ENCODE peak calls at places on chromosome 16, in eight cellular contexts. B is HCT116; L is activated CD4-positive, alpha-beta T cell treated with anti-CD3 and anti-CD28 coated beads, Interleukin-2, amount 50 U/mL, for 48 hours; P is HS-27A; O is CD8-positive, alpha-beta memory T cell; S is thoracic aorta; M is tibial nerve; C is GM04503. Y is an unnamed sample.

GRCh38 chr16:71648162-71648561 is 22.2 kb downstream of the MARVELD3 start:
- DNase-seq in L (no peak), S (no peak), P (no peak), C (no peak), M (no peak), B (no peak), O (no peak), Y (no peak)

GRCh38 chr16:72811867-72812266 is 236.1 kb downstream of the ZFHX3 start:
- DNase-seq in L (no peak), M (no peak), C (no peak), O (no peak), B (no peak), S (no peak), P (no peak), Y (no peak)

GRCh38 chr16:715448-716249 is 731 bp downstream of the METRN start:
- DNase-seq in M (no peak), O (no peak), P (no peak), S (no peak), C (no peak), L (peak), B (no peak), Y (no peak)

GRCh38 chr16:86680137-86680536 is 101.8 kb downstream of the FOXL1 start:
- DNase-seq in C (peak), L (no peak), O (no peak), M (no peak), B (no peak), S (no peak), P (peak), Y (peak)

GRCh38 chr16:22161999-22162657 is at the start of gene SDR42E2:
- DNase-seq in S (no peak), M (no peak), P (no peak), L (peak), B (no peak), O (peak), C (no peak), Y (no peak)

GRCh38 chr16:24900230-24900629 is 54.5 kb downstream of the SLC5A11 start:
- DNase-seq in O (no peak), M (no peak), P (no peak), L (no peak), B (no peak), C (no peak), S (no peak), Y (no peak)

GRCh38 chr16:88784074-88784855 is 755 bp downstream of the PIEZO1 start:
- DNase-seq in C (no peak), B (no peak), M (peak), P (no peak), S (no peak), O (no peak), L (peak), Y (no peak)

GRCh38 chr16:84292032-84292431 is 2.6 kb upstream of the WFDC1 start:
- DNase-seq in S (no peak), P (no peak), O (no peak), L (no peak), B (no peak), M (no peak), C (no peak), Y (no peak)

GRCh38 chr16:27430923-27431484 is 29.0 kb downstream of the IL21R start:
- DNase-seq in P (no peak), B (no peak), O (peak), C (no peak), M (no peak), S (no peak), L (peak), Y (no peak)

GRCh38 chr16:50178397-50179018 is 25.4 kb downstream of the TENT4B start:
- DNase-seq in M (no peak), C (no peak), S (no peak), L (no peak), B (no peak), P (no peak), O (no peak), Y (no peak)

GRCh38 chr16:29701214-29701555 is 22.2 kb downstream of the QPRT start:
- DNase-seq in O (no peak), S (no peak), P (no peak), L (no peak), C (no peak), M (no peak), B (no peak), Y (no peak)

GRCh38 chr16:66948034-66948821 is 12.8 kb upstream of the CES3 start:
- DNase-seq in B (no peak), L (no peak), O (no peak), S (no peak), M (no peak), C (no peak), P (no peak), Y (no peak)

GRCh38 chr16:85618509-85618908 is 5.4 kb downstream of the GSE1 start:
- DNase-seq in C (no peak), M (no peak), O (no peak), S (no peak), B (no peak), L (no peak), P (no peak), Y (no peak)

GRCh38 chr16:1494129-1494640 is 1.0 kb downstream of the TELO2 start:
- DNase-seq in L (peak), M (peak), P (no peak), C (peak), B (no peak), O (no peak), S (no peak), Y (no peak)

GRCh38 chr16:64629622-64630021 is 492.2 kb downstream of the CDH11 start:
- DNase-seq in C (no peak), B (no peak), P (peak), M (no peak), O (no peak), L (no peak), S (no peak), Y (no peak)

GRCh38 chr16:50298075-50298460 is 31.7 kb downstream of the ADCY7 start:
- DNase-seq in O (peak), S (no peak), M (no peak), L (no peak), P (no peak), C (no peak), B (no peak), Y (no peak)

GRCh38 chr16:4318171-4318910 is 2.5 kb downstream of the GLIS2 start:
- DNase-seq in C (no peak), P (no peak), S (no peak), O (no peak), M (no peak), L (no peak), B (no peak), Y (no peak)

GRCh38 chr16:28899882-28900600 is 21.8 kb downstream of the ATP2A1 start:
- DNase-seq in L (no peak), P (no peak), C (no peak), O (no peak), S (no peak), M (no peak), B (no peak), Y (no peak)

GRCh38 chr16:89563639-89564392 is 3.3 kb downstream of the RPL13 start:
- DNase-seq in S (no peak), M (no peak), B (no peak), O (no peak), P (no peak), C (no peak), L (peak), Y (no peak)

GRCh38 chr16:46859719-46860152 is 24.4 kb upstream of the GPT2 start:
- DNase-seq in S (no peak), O (no peak), P (peak), C (peak), M (no peak), B (peak), L (peak), Y (no peak)

GRCh38 chr16:3625911-3626732 is 14.7 kb upstream of the SLX4 start:
- DNase-seq in P (no peak), C (no peak), B (no peak), L (no peak), S (no peak), M (no peak), O (no peak), Y (no peak)

GRCh38 chr16:70725024-70725911 is 39.4 kb upstream of the MTSS2 start:
- DNase-seq in S (no peak), B (no peak), L (no peak), M (peak), P (no peak), C (no peak), O (no peak), Y (no peak)

GRCh38 chr16:14148569-14148968 is 77.5 kb downstream of the MRTFB start:
- DNase-seq in S (no peak), P (no peak), B (no peak), C (no peak), O (no peak), M (no peak), L (no peak), Y (no peak)

GRCh38 chr16:73254983-73255382 is 207.1 kb upstream of the ZFHX3 start:
- DNase-seq in M (no peak), P (no peak), O (no peak), S (no peak), B (no peak), C (no peak), L (no peak), Y (no peak)

GRCh38 chr16:6265956-6266355 is 1066.7 kb upstream of the RBFOX1 start:
- DNase-seq in M (no peak), S (no peak), B (no peak), L (no peak), O (no peak), C (no peak), P (no peak), Y (no peak)

GRCh38 chr16:6797223-6797622 is 535.4 kb upstream of the RBFOX1 start:
- DNase-seq in M (no peak), S (no peak), B (no peak), P (no peak), O (no peak), L (no peak), C (no peak), Y (no peak)